ENCODE peak calls at places on chromosomes 16 and 17, in seven cellular contexts. T is spleen, D is mesenchymal stem cell, M is hepatocyte, S is testis, C is GM23338, A is left ventricle myocardium inferior. O is an unnamed sample.

GRCh38 chr16:20901441-20902112 is 1.0 kb downstream of the LYRM1 start:
- DNase-seq in T (peak; percentile 87), D (peak; percentile 76), M (peak; percentile 70), S (peak; percentile 59), C (peak; percentile 56), A (peak; percentile 44), O (no peak)

GRCh38 chr17:82603981-82604448 is 44.2 kb downstream of the WDR45B start:
- DNase-seq in T (no peak), D (peak; percentile 45), M (peak; percentile 49), S (peak; percentile 73), C (no peak), A (peak; percentile 56), O (peak; percentile 21)

GRCh38 chr17:2172447-2172938 is 117.6 kb downstream of the HIC1 start:
- DNase-seq in T (no peak), D (no peak), M (peak; percentile 59), S (no peak), C (no peak), A (peak; percentile 49), O (no peak)

GRCh38 chr16:82585675-82586074 is 41.1 kb upstream of the CDH13 start:
- DNase-seq in T (no peak), D (no peak), M (no peak), S (no peak), C (no peak), A (no peak), O (no peak)

GRCh38 chr16:19396555-19397011 is 21.1 kb upstream of the TMC5 start:
- DNase-seq in T (no peak), D (no peak), M (peak; percentile 18), S (no peak), C (no peak), A (no peak), O (no peak)

GRCh38 chr17:21419299-21420239 is 43.4 kb downstream of the KCNJ12 start:
- DNase-seq in T (peak; percentile 62), D (no peak), M (no peak), S (no peak), C (no peak), A (peak; percentile 28), O (no peak)

GRCh38 chr17:61413654-61414133 is 14.1 kb downstream of the TBX2 start:
- DNase-seq in T (peak; percentile 37), D (no peak), M (no peak), S (no peak), C (no peak), A (no peak), O (no peak)

GRCh38 chr17:40548982-40549680 is 16.1 kb downstream of the CCR7 start:
- DNase-seq in T (peak; percentile 73), D (peak; percentile 96), M (no peak), S (no peak), C (no peak), A (no peak), O (no peak)

GRCh38 chr16:86018487-86018886 is 119.5 kb downstream of the IRF8 start:
- DNase-seq in T (no peak), D (peak; percentile 99), M (peak; percentile 64), S (no peak), C (no peak), A (peak; percentile 48), O (no peak)

GRCh38 chr17:56602292-56603130 is 9.0 kb downstream of the NOG start:
- DNase-seq in T (no peak), D (no peak), M (no peak), S (no peak), C (no peak), A (no peak), O (no peak)

GRCh38 chr16:15611610-15612009 is 31.3 kb downstream of the MARF1 start:
- DNase-seq in T (no peak), D (no peak), M (no peak), S (no peak), C (no peak), A (no peak), O (no peak)

GRCh38 chr16:75494696-75495601 is at the start of gene CHST6:
- DNase-seq in T (peak; percentile 78), D (peak; percentile 16), M (peak; percentile 41), S (peak; percentile 63), C (peak; percentile 91), A (peak; percentile 41), O (no peak)

GRCh38 chr16:15855704-15856003 is 1.2 kb downstream of the MYH11 start:
- DNase-seq in T (no peak), D (no peak), M (no peak), S (no peak), C (no peak), A (no peak), O (no peak)

GRCh38 chr17:72267601-72268000 is 146.8 kb downstream of the SOX9 start:
- DNase-seq in T (no peak), D (no peak), M (no peak), S (no peak), C (no peak), A (no peak), O (no peak)

GRCh38 chr17:81648013-81648706 is 8.2 kb downstream of the PDE6G start:
- DNase-seq in T (no peak), D (no peak), M (no peak), S (no peak), C (peak; percentile 68), A (no peak), O (no peak)

GRCh38 chr17:859461-860195 is 77.5 kb downstream of the MRM3 start:
- DNase-seq in T (no peak), D (peak; percentile 71), M (no peak), S (peak; percentile 64), C (no peak), A (peak; percentile 46), O (no peak)

GRCh38 chr16:35102780-35103403 is 1643.5 kb downstream of the TP53TG3F start:
- DNase-seq in T (no peak), D (no peak), M (no peak), S (peak; percentile 75), C (peak; percentile 16), A (no peak), O (no peak)

GRCh38 chr17:64094412-64094811 is 35.5 kb downstream of the ERN1 start:
- DNase-seq in T (no peak), D (no peak), M (no peak), S (no peak), C (no peak), A (no peak), O (no peak)

GRCh38 chr17:74368341-74369152 is 1.2 kb downstream of the GPR142 start:
- DNase-seq in T (peak; percentile 91), D (peak; percentile 50), M (peak; percentile 84), S (peak; percentile 86), C (peak; percentile 76), A (peak; percentile 76), O (peak; percentile 67)

GRCh38 chr17:39045948-39046679 is 78.9 kb upstream of the FBXO47 start:
- DNase-seq in T (no peak), D (no peak), M (peak; percentile 41), S (no peak), C (peak; percentile 56), A (no peak), O (no peak)

GRCh38 chr17:77286391-77286640 is 145.5 kb downstream of the SEC14L1 start:
- DNase-seq in T (no peak), D (no peak), M (no peak), S (no peak), C (no peak), A (no peak), O (no peak)

GRCh38 chr17:61486135-61487120 is 34.2 kb downstream of the TBX4 start:
- DNase-seq in T (peak; percentile 44), D (peak; percentile 61), M (no peak), S (no peak), C (peak; percentile 37), A (no peak), O (no peak)

GRCh38 chr17:10226930-10227695 is 28.7 kb upstream of the GAS7 start:
- DNase-seq in T (peak; percentile 87), D (peak; percentile 43), M (peak; percentile 63), S (peak; percentile 81), C (peak; percentile 82), A (peak; percentile 58), O (peak; percentile 4)

GRCh38 chr17:81910840-81911276 is 341 bp downstream of the PCYT2 start:
- DNase-seq in T (no peak), D (no peak), M (peak; percentile 54), S (no peak), C (no peak), A (no peak), O (no peak)

GRCh38 chr16:2160915-2161551 is 5.5 kb downstream of the TRAF7 start:
- DNase-seq in T (no peak), D (no peak), M (no peak), S (peak; percentile 70), C (no peak), A (peak; percentile 58), O (no peak)

GRCh38 chr17:40419559-40420331 is 2.0 kb upstream of the TOP2A start:
- DNase-seq in T (no peak), D (no peak), M (peak; percentile 31), S (no peak), C (no peak), A (no peak), O (no peak)

GRCh38 chr16:10817963-10818941 is at the start of gene TVP23A:
- DNase-seq in T (no peak), D (no peak), M (peak; percentile 33), S (peak; percentile 52), C (peak; percentile 77), A (no peak), O (no peak)

GRCh38 chr16:85571813-85572619 is 41.1 kb upstream of the GSE1 start:
- DNase-seq in T (no peak), D (no peak), M (no peak), S (no peak), C (no peak), A (no peak), O (no peak)

GRCh38 chr17:47687748-47688147 is 6.2 kb upstream of the TBKBP1 start:
- DNase-seq in T (no peak), D (peak; percentile 26), M (no peak), S (no peak), C (peak; percentile 61), A (no peak), O (no peak)

GRCh38 chr16:89737341-89738071 is 16.2 kb downstream of the ZNF276 start:
- DNase-seq in T (no peak), D (no peak), M (no peak), S (no peak), C (no peak), A (no peak), O (peak; percentile 24)
- H3K27ac ChIP-seq in T (no peak overlapping the region), D (no peak overlapping the region), M (no peak overlapping the region), S (no peak overlapping the region), C (no peak overlapping the region), A (no peak overlapping the region), O (peak overlapping the region; percentile 11)

GRCh38 chr17:45172232-45172540 is 10.5 kb downstream of the HEXIM2 start:
- DNase-seq in T (no peak), D (no peak), M (no peak), S (no peak), C (no peak), A (no peak), O (no peak)
- H3K4me3 ChIP-seq in T (no peak overlapping the region), D (no peak overlapping the region), M (no peak overlapping the region), S (no peak overlapping the region), C (peak overlapping the region; percentile 42), A (peak overlapping the region; percentile 56), O (peak overlapping the region; percentile 43)

DNA sequence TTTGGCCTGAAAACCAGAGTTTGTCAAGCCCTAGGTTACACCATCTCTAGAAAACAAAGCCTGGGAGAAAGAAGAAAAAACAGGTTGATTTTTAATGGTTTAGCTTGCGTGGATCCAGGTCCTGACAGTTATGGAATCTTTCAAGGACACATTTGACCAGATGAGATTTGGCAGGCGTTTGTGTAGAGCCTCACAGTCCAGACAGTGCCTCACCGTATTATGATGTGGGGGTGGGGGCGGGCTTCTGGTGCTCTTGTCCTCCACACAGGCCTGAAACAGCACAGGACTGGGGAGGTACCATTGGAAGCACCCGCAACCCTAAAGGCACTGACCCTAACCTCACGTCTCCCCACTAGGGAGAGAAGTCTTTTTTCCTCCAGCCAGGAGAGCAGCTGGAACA is 19.6 kb downstream of the MVP start:
- DNase-seq in T (no peak), D (no peak), M (no peak), S (peak; percentile 69), C (no peak), A (no peak), O (no peak)
- H3K36me3 ChIP-seq in T (peaks cover 83% of the 10 kb centered on the region), D (peaks cover 86% of the 10 kb centered on the region), M (no peaks in the 10 kb centered on the region), S (no peaks in the 10 kb centered on the region), C (no peaks in the 10 kb centered on the region), A (peaks cover 92% of the 10 kb centered on the region), O (peaks cover 90% of the 10 kb centered on the region)

GRCh38 chr16:58021661-58022551 is 3.6 kb upstream of the MMP15 start:
- DNase-seq in T (peak; percentile 54), D (peak; percentile 76), M (no peak), S (no peak), C (no peak), A (peak; percentile 11), O (no peak)
- H3K27ac ChIP-seq in T (no peak overlapping the region), D (no peak overlapping the region), M (peak overlapping the region; percentile 48), S (no peak overlapping the region), C (no peak overlapping the region), A (peak overlapping the region; percentile 96), O (no peak overlapping the region)

O was measured in effector memory CD4-positive, alpha-beta T cell.